ENCODE peak calls at places on chromosomes 11 and 22, in ten cellular contexts. P, O, U, M, N, Y, V, H, X and I are unnamed samples.

GRCh38 chr11:32426192-32426591 is 9.1 kb downstream of the WT1 start:
- DNase-seq in P (no peak), O (no peak), U (no peak), M (no peak), N (no peak), Y (no peak), V (peak; percentile 58), H (no peak), X (no peak), I (no peak)

GRCh38 chr22:23038334-23038642 is 32.0 kb upstream of the GNAZ start:
- DNase-seq in P (no peak), O (no peak), U (no peak), M (no peak), N (no peak), Y (no peak), V (no peak), H (no peak), X (no peak), I (no peak)

GRCh38 chr11:131692961-131693360 is 322.5 kb downstream of the NTM start:
- DNase-seq in P (no peak), O (no peak), U (no peak), M (no peak), N (no peak), Y (no peak), V (no peak), H (no peak), X (no peak), I (no peak)

GRCh38 chr22:24134090-24134846 is 47.0 kb upstream of the SUSD2 start:
- DNase-seq in P (peak; percentile 39), O (peak; percentile 37), U (no peak), M (peak; percentile 36), N (peak; percentile 30), Y (no peak), V (peak; percentile 68), H (peak; percentile 24), X (peak; percentile 45), I (peak; percentile 86)

GRCh38 chr22:48263791-48264351 is 1501.4 kb downstream of the TBC1D22A start:
- DNase-seq in P (no peak), O (no peak), U (no peak), M (no peak), N (no peak), Y (no peak), V (no peak), H (no peak), X (no peak), I (no peak)

GRCh38 chr11:82996966-82997606 is 74.6 kb downstream of the RAB30 start:
- DNase-seq in P (no peak), O (no peak), U (no peak), M (no peak), N (no peak), Y (no peak), V (no peak), H (peak; percentile 58), X (peak; percentile 80), I (no peak)

GRCh38 chr22:49623715-49624114 is 204.0 kb downstream of the BRD1 start:
- DNase-seq in P (no peak), O (no peak), U (no peak), M (no peak), N (no peak), Y (peak; percentile 39), V (no peak), H (no peak), X (no peak), I (no peak)

GRCh38 chr11:22510741-22511140 is 114.9 kb downstream of the FANCF start:
- DNase-seq in P (peak; percentile 38), O (no peak), U (no peak), M (no peak), N (no peak), Y (no peak), V (no peak), H (no peak), X (no peak), I (no peak)

GRCh38 chr22:45515678-45516077 is 13.0 kb downstream of the FBLN1 start:
- DNase-seq in P (no peak), O (no peak), U (no peak), M (no peak), N (no peak), Y (no peak), V (no peak), H (no peak), X (no peak), I (no peak)

GRCh38 chr22:45511847-45512261 is 9.2 kb downstream of the FBLN1 start:
- DNase-seq in P (peak; percentile 98), O (peak; percentile 90), U (no peak), M (no peak), N (no peak), Y (no peak), V (peak; percentile 85), H (no peak), X (peak; percentile 62), I (no peak)

GRCh38 chr22:45510376-45511232 is 7.9 kb downstream of the FBLN1 start:
- DNase-seq in P (no peak), O (no peak), U (no peak), M (no peak), N (no peak), Y (no peak), V (no peak), H (no peak), X (no peak), I (no peak)

GRCh38 chr22:45508814-45509213 is 6.1 kb downstream of the FBLN1 start:
- DNase-seq in P (no peak), O (no peak), U (no peak), M (no peak), N (no peak), Y (no peak), V (no peak), H (no peak), X (no peak), I (no peak)

DNA sequence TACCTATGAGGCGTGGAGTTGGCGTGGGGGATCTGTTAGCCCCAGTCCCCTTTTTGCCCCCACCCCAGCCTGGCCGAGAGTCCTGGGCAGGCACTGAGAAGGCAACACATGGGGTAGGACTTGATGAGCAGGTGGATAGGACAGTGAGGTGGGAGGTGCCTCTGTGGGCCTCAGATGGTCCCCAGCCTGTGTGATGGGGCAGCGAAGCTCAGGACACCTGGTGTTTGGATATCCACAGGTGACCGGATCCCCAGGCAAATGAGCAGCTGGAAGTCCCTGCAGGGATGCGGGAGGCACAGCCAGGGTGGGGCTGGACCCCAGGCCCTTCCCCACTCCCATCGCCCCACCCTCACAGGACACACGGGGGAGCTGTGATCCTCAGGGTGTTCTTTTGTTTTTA is 9.7 kb downstream of the FBLN1 start:
- DNase-seq in P (no peak), O (no peak), U (no peak), M (no peak), N (no peak), Y (no peak), V (no peak), H (no peak), X (no peak), I (no peak)
- H3K4me1 ChIP-seq in P (peaks cover 30% of the 10 kb centered on the region), O (peaks cover 8% of the 10 kb centered on the region), U (no peaks in the 10 kb centered on the region), M (no peaks in the 10 kb centered on the region), N (peaks cover 9% of the 10 kb centered on the region), Y (no peaks in the 10 kb centered on the region), V (peaks cover 21% of the 10 kb centered on the region), H (no peaks in the 10 kb centered on the region), X (no peaks in the 10 kb centered on the region), I (no peaks in the 10 kb centered on the region)

GRCh38 chr11:10452211-10452767 is 2.8 kb upstream of the AMPD3 start:
- DNase-seq in P (no peak), O (no peak), U (no peak), M (no peak), N (no peak), Y (no peak), V (no peak), H (no peak), X (no peak), I (no peak)

GRCh38 chr11:10454506-10454901 is 560 bp upstream of the AMPD3 start:
- DNase-seq in P (peak; percentile 3), O (no peak), U (no peak), M (no peak), N (no peak), Y (no peak), V (no peak), H (no peak), X (no peak), I (no peak)

GRCh38 chr11:10450451-10451398 is 4.3 kb upstream of the AMPD3 start:
- DNase-seq in P (peak; percentile 35), O (no peak), U (no peak), M (peak; percentile 26), N (no peak), Y (peak; percentile 84), V (peak; percentile 60), H (peak; percentile 69), X (peak; percentile 78), I (peak; percentile 44)

GRCh38 chr11:10453261-10453660 is 1.8 kb upstream of the AMPD3 start:
- DNase-seq in P (no peak), O (no peak), U (no peak), M (no peak), N (no peak), Y (no peak), V (no peak), H (no peak), X (no peak), I (no peak)

GRCh38 chr11:10451399-10452116 is 3.5 kb upstream of the AMPD3 start:
- DNase-seq in P (no peak), O (no peak), U (no peak), M (no peak), N (no peak), Y (no peak), V (no peak), H (no peak), X (no peak), I (no peak)
- H3K4me3 ChIP-seq in P (peak overlapping the region; percentile 47), O (no peak overlapping the region), U (no peak overlapping the region), M (peak overlapping the region; percentile 65), N (no peak overlapping the region), Y (peak overlapping the region; percentile 57), V (no peak overlapping the region), H (peak overlapping the region; percentile 62), X (peak overlapping the region; percentile 62), I (peak overlapping the region; percentile 63)

DNA sequence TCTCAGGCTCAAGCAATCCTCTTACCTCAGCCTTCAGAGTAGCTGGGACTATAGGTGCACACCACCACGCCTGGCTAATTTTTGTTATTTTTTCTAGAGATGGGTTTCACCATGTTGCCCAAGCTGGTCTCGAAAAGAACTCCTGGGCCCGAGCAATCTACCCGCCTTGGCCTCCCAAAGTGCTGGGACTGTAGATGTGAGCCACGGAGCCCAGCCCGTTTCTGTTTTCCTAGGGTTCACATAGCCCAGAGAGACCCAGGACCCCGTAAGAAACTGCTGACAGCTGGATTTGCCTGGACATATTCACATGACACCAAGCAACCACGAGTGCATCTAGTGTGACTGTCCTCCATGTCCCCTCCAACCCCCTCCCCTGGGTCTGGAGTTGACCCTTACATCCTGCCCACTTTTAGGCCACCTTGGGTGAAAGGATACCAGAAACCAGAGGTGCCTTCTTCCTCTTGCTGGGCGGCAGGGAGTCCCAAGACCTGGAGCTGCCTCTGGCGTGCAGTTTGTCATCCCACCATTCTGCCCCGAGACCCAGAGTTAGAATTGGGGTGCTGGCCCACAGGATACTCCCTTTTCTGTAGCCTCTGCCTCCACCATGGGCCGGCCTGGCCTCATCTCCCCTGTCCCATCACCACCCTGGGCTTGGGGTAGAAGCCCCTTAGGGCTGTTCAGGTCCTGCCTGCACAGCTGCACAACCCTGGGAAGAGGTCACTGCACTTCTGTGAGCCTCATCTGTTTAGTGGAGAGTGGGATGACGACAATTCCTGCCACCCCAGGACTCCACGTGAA is 3.7 kb upstream of the RIN1 start:
- DNase-seq in P (no peak), O (no peak), U (no peak), M (no peak), N (no peak), Y (no peak), V (peak; percentile 27), H (no peak), X (no peak), I (no peak)
- H3K36me3 ChIP-seq in P (peaks cover 27% of the 10 kb centered on the region), O (no peaks in the 10 kb centered on the region), U (peaks cover 18% of the 10 kb centered on the region), M (peaks cover 41% of the 10 kb centered on the region), N (peaks cover 11% of the 10 kb centered on the region), Y (peaks cover 9% of the 10 kb centered on the region), V (no peaks in the 10 kb centered on the region), H (peaks cover 41% of the 10 kb centered on the region), X (peaks cover 11% of the 10 kb centered on the region), I (peaks cover 10% of the 10 kb centered on the region)

DNA sequence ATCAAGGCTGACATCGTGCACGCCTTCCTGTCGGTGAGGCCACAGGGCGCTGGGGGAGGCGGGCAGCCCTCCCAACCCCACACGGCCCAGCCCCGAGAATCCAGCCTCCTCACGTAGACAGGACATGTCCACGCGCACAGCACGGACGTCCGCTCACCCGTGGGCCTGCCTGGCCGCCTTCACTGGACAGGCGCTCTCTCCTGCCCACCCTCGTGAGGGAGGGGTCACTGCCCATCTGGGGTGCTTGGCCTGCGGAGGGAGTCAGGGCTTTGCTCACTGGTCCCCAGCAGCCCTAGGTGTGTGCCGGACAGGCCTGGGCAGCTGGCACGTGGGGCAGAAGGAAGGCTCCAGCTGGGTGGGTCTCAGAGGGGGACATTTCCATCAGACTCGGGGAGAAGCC is 32.0 kb downstream of the MOB2 start:
- DNase-seq in P (no peak), O (no peak), U (no peak), M (no peak), N (no peak), Y (no peak), V (no peak), H (no peak), X (no peak), I (no peak)
- H3K4me1 ChIP-seq in P (no peaks in the 10 kb centered on the region), O (no peaks in the 10 kb centered on the region), U (no peaks in the 10 kb centered on the region), M (peaks cover 3% of the 10 kb centered on the region), N (no peaks in the 10 kb centered on the region), Y (no peaks in the 10 kb centered on the region), V (peaks cover 7% of the 10 kb centered on the region), H (no peaks in the 10 kb centered on the region), X (peaks cover 8% of the 10 kb centered on the region), I (no peaks in the 10 kb centered on the region)